ENCODE peak calls at places on chromosomes 1 and 21, in nine cellular contexts. T is effector memory CD4-positive, alpha-beta T cell; M is aorta; G is Calu3; U is KG1; O is AG04450; F is H1; J is stimulated activated CD4-positive, alpha-beta T cell treated with anti-CD3 and anti-CD28 coated beads, Interleukin-12 subunit alpha, Interleukin-12 subunit beta, amount 100 ng/mL, for 24 hours; S is MCF 10A. K is an unnamed sample.

GRCh38 chr1:167747988-167748387 is 26.2 kb downstream of the MPZL1 start:
- DNase-seq in T (no peak), M (no peak), G (no peak), U (no peak), O (no peak), F (no peak), J (no peak), S (no peak), K (no peak)

GRCh38 chr1:21255284-21255942 is 34.9 kb downstream of the ECE1 start:
- DNase-seq in T (peak), M (peak), G (peak), U (peak), O (peak), F (peak), J (peak), S (peak), K (peak)

GRCh38 chr1:42420911-42421585 is 34.8 kb downstream of the ZMYND12 start:
- DNase-seq in T (no peak), M (no peak), G (no peak), U (no peak), O (peak), F (no peak), J (no peak), S (peak), K (peak)

GRCh38 chr1:94382163-94382562 is 36.0 kb upstream of the ABCD3 start:
- DNase-seq in T (no peak), M (no peak), G (peak), U (peak), O (no peak), F (no peak), J (no peak), S (no peak), K (no peak)

GRCh38 chr21:16194851-16195251 is 465.1 kb downstream of the USP25 start:
- DNase-seq in T (no peak), M (no peak), G (no peak), U (no peak), O (no peak), F (no peak), J (no peak), S (peak), K (peak)

GRCh38 chr1:200296091-200296661 is 113.7 kb downstream of the ZNF281 start:
- DNase-seq in T (no peak), M (no peak), G (no peak), U (no peak), O (no peak), F (no peak), J (no peak), S (no peak), K (no peak)

GRCh38 chr1:206717237-206717989 is 32.7 kb downstream of the MAPKAPK2 start:
- DNase-seq in T (no peak), M (no peak), G (no peak), U (peak), O (no peak), F (no peak), J (no peak), S (no peak), K (no peak)

GRCh38 chr1:67721650-67722291 is 36.8 kb downstream of the GADD45A start:
- DNase-seq in T (no peak), M (no peak), G (no peak), U (no peak), O (no peak), F (no peak), J (no peak), S (no peak), K (no peak)

GRCh38 chr1:108199231-108199657 is 899 bp downstream of the SLC25A24 start:
- DNase-seq in T (no peak), M (no peak), G (peak), U (no peak), O (no peak), F (no peak), J (no peak), S (peak), K (peak)

GRCh38 chr1:19010995-19011696 is 54.7 kb upstream of the IFFO2 start:
- DNase-seq in T (no peak), M (peak), G (peak), U (peak), O (peak), F (peak), J (peak), S (peak), K (no peak)

K was measured in NCI-H526.